ENCODE peak calls at places on chromosomes 5 and 9, in four cellular contexts. I, C, A and Z are unnamed samples.

GRCh38 chr5:84242286-84242685 is 142.4 kb downstream of the EDIL3 start:
- DNase-seq in A (no peak), I (no peak), C (no peak), Z (peak; percentile 58)

GRCh38 chr9:76634356-76635054 is 129.7 kb upstream of the PCA3 start:
- DNase-seq in A (no peak), I (no peak), C (no peak), Z (no peak)

GRCh38 chr5:125134216-125135081 is 388.0 kb upstream of the ZNF608 start:
- DNase-seq in A (no peak), C (no peak), I (no peak), Z (peak; percentile 50)

GRCh38 chr5:42889311-42889933 is 77.7 kb upstream of the SELENOP start:
- DNase-seq in I (no peak), A (peak; percentile 82), C (peak; percentile 77), Z (peak; percentile 33)

GRCh38 chr5:24163091-24163490 is 481.7 kb downstream of the CDH10 start:
- DNase-seq in A (no peak), I (no peak), C (no peak), Z (no peak)

GRCh38 chr5:61824396-61824795 is 481.6 kb upstream of the KIF2A start:
- DNase-seq in A (no peak), C (no peak), I (no peak), Z (no peak)

GRCh38 chr9:113828211-113828610 is 47.9 kb upstream of the ZNF618 start:
- DNase-seq in C (no peak), I (no peak), A (no peak), Z (no peak)

GRCh38 chr9:104970588-104970987 is 42.6 kb upstream of the ABCA1 start:
- DNase-seq in C (no peak), A (no peak), I (no peak), Z (peak; percentile 16)

GRCh38 chr9:14136646-14137370 is 177.1 kb downstream of the NFIB start:
- DNase-seq in A (no peak), I (no peak), C (no peak), Z (no peak)

GRCh38 chr5:38121420-38121819 is 136.9 kb upstream of the EGFLAM start:
- DNase-seq in A (no peak), I (no peak), C (no peak), Z (no peak)

GRCh38 chr9:134554750-134555655 is 86.6 kb upstream of the COL5A1 start:
- DNase-seq in I (no peak), C (peak; percentile 54), A (no peak), Z (no peak)

GRCh38 chr9:107087256-107087655 is 195.8 kb upstream of the RAD23B start:
- DNase-seq in C (no peak), A (no peak), I (no peak), Z (no peak)

GRCh38 chr5:154268073-154268472 is 77.5 kb downstream of the GALNT10 start:
- DNase-seq in C (no peak), A (no peak), I (no peak), Z (no peak)

GRCh38 chr5:33167541-33167940 is 273.2 kb upstream of the TARS1 start:
- DNase-seq in I (no peak), C (no peak), A (no peak), Z (peak; percentile 8)

GRCh38 chr5:150073677-150074076 is 12.7 kb downstream of the CSF1R start:
- DNase-seq in C (no peak), A (no peak), I (peak; percentile 44), Z (no peak)

GRCh38 chr9:20022410-20022809 is 233.6 kb upstream of the SLC24A2 start:
- DNase-seq in A (no peak), I (no peak), C (no peak), Z (peak; percentile 2)

GRCh38 chr5:32276173-32276853 is 36.4 kb downstream of the MTMR12 start:
- DNase-seq in C (no peak), I (no peak), A (no peak), Z (no peak)

DNA sequence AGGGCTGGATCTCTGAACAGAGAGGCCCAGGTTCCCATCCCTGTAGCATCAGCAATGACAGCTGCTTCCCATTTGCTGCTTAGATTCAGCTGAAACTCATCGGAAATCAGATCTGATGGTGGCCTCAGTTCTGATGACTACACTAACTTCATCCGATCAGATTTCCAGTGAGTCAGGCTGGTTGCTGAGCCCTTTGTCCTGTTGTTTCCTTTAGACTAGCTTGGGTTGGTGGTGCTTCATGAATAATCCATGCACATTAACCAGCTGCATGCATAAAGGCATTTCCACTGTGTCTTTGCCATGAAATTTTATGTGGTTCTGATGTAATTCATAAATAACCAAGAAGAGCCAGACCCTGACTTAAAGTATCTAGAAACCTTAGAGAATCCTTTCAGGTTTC is 195.2 kb upstream of the TUT7 start:
- DNase-seq in A (no peak), C (no peak), I (no peak), Z (peak; percentile 97)
- H3K4me3 ChIP-seq in A (no peak overlapping the region), C (no peak overlapping the region), I (no peak overlapping the region), Z (no peak overlapping the region)

GRCh38 chr9:129646252-129646651 is 4.3 kb upstream of the ASB6 start:
- DNase-seq in I (no peak), C (no peak), A (no peak), Z (no peak)

GRCh38 chr9:129646654-129647053 is 4.7 kb upstream of the ASB6 start:
- DNase-seq in C (no peak), I (no peak), A (no peak), Z (no peak)

GRCh38 chr9:129644902-129645301 is 3.0 kb upstream of the ASB6 start:
- DNase-seq in A (no peak), I (no peak), C (no peak), Z (no peak)

GRCh38 chr9:129643706-129644105 is 1.8 kb upstream of the ASB6 start:
- DNase-seq in C (no peak), A (no peak), I (no peak), Z (no peak)

DNA sequence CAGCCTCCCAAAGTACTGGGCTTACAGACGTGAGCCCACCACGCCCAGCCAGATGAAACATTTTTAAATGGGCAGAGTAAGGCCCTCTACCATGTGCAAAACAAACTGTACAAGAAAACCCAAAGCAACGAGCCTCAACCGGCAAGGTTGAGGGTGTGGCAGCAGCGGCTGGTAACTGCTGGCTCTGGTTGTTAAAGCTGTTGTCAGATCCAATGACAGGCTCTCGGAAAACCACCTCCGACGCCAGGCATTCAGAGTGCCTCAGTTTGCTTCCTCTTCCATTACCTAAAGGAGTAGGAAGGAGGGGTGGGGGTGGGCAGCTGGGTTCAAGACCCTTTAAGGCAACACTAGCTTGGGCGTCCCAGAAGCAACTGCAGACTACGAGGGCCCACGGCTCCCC is 2.4 kb upstream of the ASB6 start:
- DNase-seq in A (no peak), I (no peak), C (no peak), Z (no peak)
- H3K4me3 ChIP-seq in A (no peak overlapping the region), I (no peak overlapping the region), C (no peak overlapping the region), Z (no peak overlapping the region)

DNA sequence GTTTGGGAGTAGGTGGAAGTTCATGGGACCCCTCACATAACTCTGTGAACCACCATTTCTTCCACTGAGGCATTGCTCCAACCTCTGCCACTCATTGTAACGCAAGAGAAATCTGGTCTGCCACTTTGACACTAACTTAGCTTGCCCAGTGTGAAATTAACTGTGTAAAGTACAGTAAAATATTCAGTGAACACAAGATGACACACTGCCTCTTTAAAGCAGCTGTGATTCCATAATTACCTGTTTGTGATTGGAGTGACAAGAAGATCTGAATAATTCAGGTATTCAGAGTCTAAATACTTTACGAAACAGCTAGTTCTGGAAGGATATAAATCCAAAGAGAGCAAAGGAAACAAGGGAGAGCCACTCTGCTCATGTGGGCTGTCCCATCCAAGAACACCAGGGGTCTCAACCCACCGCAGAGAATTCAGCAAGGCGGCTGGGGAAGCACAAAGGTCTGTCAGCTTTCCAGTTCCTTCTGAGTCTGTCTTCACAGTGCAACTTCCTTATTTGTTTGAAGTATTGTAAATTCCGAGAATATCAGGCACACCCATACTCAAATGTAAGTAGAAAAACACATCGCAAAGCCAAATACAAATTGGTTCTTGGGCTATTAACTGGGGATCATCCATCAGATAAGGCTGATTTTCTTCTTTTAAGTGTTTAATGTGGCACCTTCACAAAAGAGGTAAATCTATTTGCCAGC is 86.9 kb downstream of the GNAQ start:
- DNase-seq in A (peak; percentile 12), I (no peak), C (no peak), Z (no peak)
- H3K4me3 ChIP-seq in A (no peak overlapping the region), I (no peak overlapping the region), C (no peak overlapping the region), Z (no peak overlapping the region)

DNA sequence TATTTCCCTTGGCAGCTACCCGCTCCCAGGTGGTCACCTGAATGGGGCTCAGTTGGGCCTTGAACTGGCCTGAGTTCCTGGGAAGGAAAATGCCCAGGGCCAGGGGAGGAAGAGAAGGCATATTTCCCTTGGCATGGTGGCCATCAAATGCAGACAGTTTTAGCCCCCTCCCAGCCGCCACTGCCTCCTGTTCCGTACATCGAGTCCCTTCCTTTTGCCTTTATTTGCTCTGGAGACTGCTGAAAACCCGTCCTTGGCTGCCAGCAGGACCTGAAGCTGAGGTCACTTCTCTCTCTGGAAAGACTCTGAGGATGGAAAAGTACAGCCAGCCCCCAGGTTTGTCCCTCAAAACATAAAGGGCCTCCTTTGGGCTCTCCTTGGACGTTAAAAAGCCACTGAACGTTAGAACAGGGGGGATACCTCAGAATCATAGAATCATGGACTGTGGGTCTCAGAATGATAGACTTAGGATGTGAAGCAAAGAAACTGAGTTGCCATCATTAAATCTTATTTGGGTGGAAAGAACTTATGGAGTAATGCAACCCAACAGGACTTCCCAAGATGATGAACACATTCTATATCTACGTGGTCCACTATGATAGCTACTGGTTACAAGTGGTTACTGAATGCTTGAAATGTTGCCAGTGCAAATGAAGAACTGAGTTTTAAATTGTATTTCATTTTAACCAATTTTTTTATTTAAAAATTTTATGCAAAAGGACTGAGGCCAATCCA is 7.1 kb downstream of the SPARC start:
- DNase-seq in I (no peak), A (no peak), C (no peak), Z (no peak)
- H3K4me3 ChIP-seq in I (no peak overlapping the region), A (no peak overlapping the region), C (peak overlapping the region; percentile 33), Z (peak overlapping the region; percentile 33)